ENCODE peak calls at places on chromosome 3, in six cellular contexts. L, R, V, J, P and B are unnamed samples.

GRCh38 chr3:168534761-168535160 is 439.0 kb upstream of the GOLIM4 start:
- DNase-seq in L (no peak), R (no peak), V (no peak), J (no peak), P (no peak), B (no peak)

GRCh38 chr3:36597422-36597821 is 166.9 kb downstream of the DCLK3 start:
- DNase-seq in L (peak), R (peak), V (no peak), J (no peak), P (no peak), B (no peak)

GRCh38 chr3:43363621-43364266 is 77.4 kb downstream of the SNRK start:
- DNase-seq in L (no peak), R (peak), V (peak), J (no peak), P (no peak), B (no peak)

GRCh38 chr3:99515-99914 is 97.0 kb upstream of the CHL1 start:
- DNase-seq in L (no peak), R (no peak), V (no peak), J (no peak), P (no peak), B (no peak)

GRCh38 chr3:9715127-9715526 is 11.5 kb downstream of the CPNE9 start:
- DNase-seq in L (no peak), R (no peak), V (no peak), J (no peak), P (peak), B (peak)

GRCh38 chr3:18239674-18240073 is 185.5 kb downstream of the SATB1 start:
- DNase-seq in L (no peak), R (no peak), V (no peak), J (no peak), P (no peak), B (no peak)

GRCh38 chr3:20066848-20067617 is 26.8 kb downstream of the KAT2B start:
- DNase-seq in L (peak), R (no peak), V (peak), J (no peak), P (no peak), B (no peak)

GRCh38 chr3:120181632-120182031 is 87.4 kb upstream of the GSK3B start:
- DNase-seq in L (no peak), R (no peak), V (no peak), J (no peak), P (no peak), B (peak)

GRCh38 chr3:29764059-29764458 is 483.2 kb downstream of the RBMS3 start:
- DNase-seq in L (peak), R (peak), V (no peak), J (no peak), P (no peak), B (no peak)

GRCh38 chr3:100210777-100211145 is 50.0 kb upstream of the TBC1D23 start:
- DNase-seq in L (peak), R (peak), V (peak), J (no peak), P (no peak), B (no peak)

GRCh38 chr3:66215106-66215505 is 5.7 kb upstream of the SLC25A26 start:
- DNase-seq in L (no peak), R (no peak), V (no peak), J (no peak), P (no peak), B (no peak)

GRCh38 chr3:32626650-32627049 is 56.0 kb upstream of the DYNC1LI1 start:
- DNase-seq in L (no peak), R (no peak), V (no peak), J (no peak), P (no peak), B (no peak)

GRCh38 chr3:161644871-161645636 is 148.4 kb downstream of the OTOL1 start:
- DNase-seq in L (no peak), R (no peak), V (no peak), J (no peak), P (no peak), B (no peak)

GRCh38 chr3:69671082-69671952 is 67.9 kb upstream of the MITF start:
- DNase-seq in L (peak), R (peak), V (no peak), J (no peak), P (peak), B (peak)
- TF ChIP-seq CTCF in L (peak), R (peak), V (peak), J (peak), P (peak), B (peak)

GRCh38 chr3:16176391-16177030 is 2.0 kb downstream of the GALNT15 start:
- DNase-seq in L (no peak), R (peak), V (no peak), J (no peak), P (no peak), B (no peak)

GRCh38 chr3:16177962-16178627 is 3.6 kb downstream of the GALNT15 start:
- DNase-seq in L (peak), R (peak), V (peak), J (peak), P (peak), B (peak)

GRCh38 chr3:16179261-16179660 is 4.8 kb downstream of the GALNT15 start:
- DNase-seq in L (no peak), R (no peak), V (no peak), J (no peak), P (no peak), B (no peak)

GRCh38 chr3:16179771-16180736 is 5.6 kb downstream of the GALNT15 start:
- DNase-seq in L (peak), R (peak), V (no peak), J (no peak), P (no peak), B (no peak)

GRCh38 chr3:16178628-16178988 is 4.1 kb downstream of the GALNT15 start:
- DNase-seq in L (no peak), R (no peak), V (no peak), J (no peak), P (no peak), B (no peak)
- TF ChIP-seq CTCF in L (no peak), R (no peak), V (no peak), J (no peak), P (no peak), B (no peak)

DNA sequence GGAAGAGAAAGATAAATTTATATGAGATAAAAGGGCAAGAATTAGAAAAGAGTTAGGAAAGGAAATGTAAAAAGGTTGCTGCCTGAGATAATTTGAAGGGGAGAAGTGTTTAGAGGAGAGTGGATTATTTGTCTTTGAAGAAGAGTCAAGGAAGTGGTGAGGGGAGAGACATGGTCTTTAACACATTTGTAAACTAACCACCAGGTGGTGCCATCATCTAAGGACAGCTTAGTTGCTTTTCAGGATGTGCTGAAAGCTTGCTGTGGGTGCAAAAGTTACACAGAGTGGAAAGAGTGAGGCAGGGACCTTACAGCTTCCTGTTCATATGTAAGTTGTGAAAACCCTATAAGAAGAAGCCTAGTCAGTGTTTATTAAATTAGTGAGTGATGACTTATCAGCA is 114.1 kb upstream of the DNAJC19 start:
- DNase-seq in L (no peak), R (no peak), V (no peak), J (no peak), P (no peak), B (peak)
- TF ChIP-seq CTCF in L (peak), R (no peak), V (no peak), J (no peak), P (no peak), B (peak)

GRCh38 chr3:172094621-172095557 is 55.5 kb downstream of the FNDC3B start:
- DNase-seq in L (no peak), R (peak), V (no peak), J (no peak), P (no peak), B (no peak)
- TF ChIP-seq CTCF in L (peak), R (peak), V (peak), J (no peak), P (no peak), B (no peak)